ENCODE peak calls at places on chromosomes 16 and 17, in six cellular contexts. O, Q, U, H, G and F are unnamed samples.

GRCh38 chr16:24580665-24581064 is 41.3 kb downstream of the RBBP6 start:
- DNase-seq in O (no peak), Q (no peak), U (peak), H (no peak), G (no peak), F (peak)

GRCh38 chr17:1082579-1082978 is 85.7 kb downstream of the TIMM22 start:
- DNase-seq in O (no peak), Q (no peak), U (peak), H (no peak), G (no peak), F (no peak)

GRCh38 chr17:51435641-51436091 is 175.3 kb downstream of the UTP18 start:
- DNase-seq in O (peak), Q (peak), U (peak), H (peak), G (peak), F (no peak)

GRCh38 chr16:88303890-88304819 is 78.6 kb upstream of the ZNF469 start:
- DNase-seq in O (no peak), Q (no peak), U (peak), H (peak), G (no peak), F (peak)

GRCh38 chr16:67628216-67628615 is 16.7 kb upstream of the CARMIL2 start:
- DNase-seq in O (no peak), Q (no peak), U (no peak), H (no peak), G (no peak), F (no peak)

GRCh38 chr16:74743668-74744299 is 30.8 kb downstream of the FA2H start:
- DNase-seq in O (no peak), Q (no peak), U (peak), H (no peak), G (no peak), F (peak)

GRCh38 chr17:41048441-41048840 is 1.3 kb upstream of the KRTAP2-1 start:
- DNase-seq in O (no peak), Q (no peak), U (peak), H (peak), G (no peak), F (peak)

GRCh38 chr17:79356839-79357447 is 253.9 kb downstream of the RBFOX3 start:
- DNase-seq in O (no peak), Q (no peak), U (no peak), H (no peak), G (no peak), F (no peak)

GRCh38 chr17:80984749-80985148 is 6.9 kb upstream of the CHMP6 start:
- DNase-seq in O (peak), Q (peak), U (peak), H (peak), G (peak), F (peak)

GRCh38 chr17:40327735-40328385 is 18.9 kb downstream of the RARA start:
- DNase-seq in O (no peak), Q (no peak), U (no peak), H (no peak), G (no peak), F (no peak)

GRCh38 chr16:49532243-49532870 is 158.8 kb downstream of the C16orf78 start:
- DNase-seq in O (no peak), Q (no peak), U (no peak), H (peak), G (no peak), F (no peak)
- H2BK15ac ChIP-seq in O (no peak), Q (no peak), U (no peak), H (no peak), G (no peak), F (no peak)

GRCh38 chr16:66619534-66620418 is 15.3 kb downstream of the CMTM3 start:
- DNase-seq in O (no peak), Q (no peak), U (peak), H (peak), G (no peak), F (peak)

GRCh38 chr16:66621973-66622372 is 17.5 kb downstream of the CMTM3 start:
- DNase-seq in O (no peak), Q (no peak), U (no peak), H (no peak), G (no peak), F (no peak)

GRCh38 chr16:66620419-66620775 is 15.9 kb downstream of the CMTM3 start:
- DNase-seq in O (no peak), Q (no peak), U (no peak), H (no peak), G (no peak), F (peak)

GRCh38 chr16:66623755-66624154 is 19.3 kb downstream of the CMTM3 start:
- DNase-seq in O (no peak), Q (no peak), U (no peak), H (peak), G (no peak), F (no peak)

DNA sequence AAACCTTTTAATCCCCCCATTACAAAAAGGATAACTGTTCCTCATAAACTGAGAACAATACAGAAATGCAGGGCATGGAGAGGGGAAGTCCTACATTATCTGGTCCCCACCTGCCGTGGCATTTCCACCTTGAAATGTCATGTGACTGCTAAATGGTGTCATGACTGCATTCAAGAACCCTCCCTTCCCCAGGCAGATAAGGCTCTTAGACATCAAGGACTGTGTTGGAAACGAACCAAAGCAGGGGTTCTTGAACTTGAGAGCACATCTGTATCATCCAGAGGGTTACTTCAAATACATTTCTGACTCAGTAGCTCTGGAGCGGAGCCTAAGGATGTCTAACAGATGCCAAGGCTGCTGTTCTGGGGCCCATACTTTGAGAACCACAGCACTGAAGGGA is 18.4 kb downstream of the CMTM3 start:
- DNase-seq in O (no peak), Q (no peak), U (peak), H (peak), G (no peak), F (no peak)
- H2BK15ac ChIP-seq in O (no peak), Q (no peak), U (no peak), H (no peak), G (no peak), F (no peak)

DNA sequence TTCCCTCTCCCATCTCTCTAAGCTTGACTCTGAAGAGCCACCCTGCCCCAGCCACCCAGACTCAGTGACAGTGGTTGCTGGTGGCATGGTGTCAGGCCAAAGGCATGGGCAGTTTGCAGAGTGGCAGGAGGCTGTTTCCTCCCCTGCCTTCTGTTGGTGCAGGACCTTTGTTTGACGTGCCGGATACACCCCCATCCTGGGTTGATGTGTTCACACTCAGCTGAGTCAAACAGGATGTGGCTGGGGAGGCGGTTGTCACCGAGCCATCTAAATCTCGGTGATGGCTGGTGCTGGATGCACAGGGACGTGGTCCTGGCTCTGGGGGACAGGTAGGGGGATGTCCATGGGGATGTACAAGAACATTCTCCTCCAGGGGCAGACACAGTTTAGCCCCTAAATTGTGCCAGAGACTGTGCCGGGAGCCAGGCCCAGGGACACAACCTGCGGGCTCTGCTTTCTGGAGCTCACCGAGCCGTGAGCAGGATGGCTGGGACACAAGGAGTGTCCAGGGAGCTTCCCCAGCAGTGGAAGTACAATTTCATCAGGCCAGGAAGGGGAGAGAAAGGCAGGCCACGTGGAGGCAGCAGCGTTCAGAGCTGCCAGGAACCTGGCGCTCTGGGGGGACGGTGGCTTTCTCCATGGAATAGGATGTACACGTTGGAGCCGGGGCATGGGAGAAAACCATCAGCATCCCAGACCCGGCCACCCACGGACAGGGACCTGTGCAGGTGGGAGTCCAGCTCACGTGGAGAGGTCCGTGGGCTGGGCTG is 264.2 kb downstream of the SEC14L1 start:
- DNase-seq in O (no peak), Q (no peak), U (peak), H (no peak), G (no peak), F (peak)
- H2BK15ac ChIP-seq in O (no peak), Q (no peak), U (peak), H (no peak), G (no peak), F (no peak)

DNA sequence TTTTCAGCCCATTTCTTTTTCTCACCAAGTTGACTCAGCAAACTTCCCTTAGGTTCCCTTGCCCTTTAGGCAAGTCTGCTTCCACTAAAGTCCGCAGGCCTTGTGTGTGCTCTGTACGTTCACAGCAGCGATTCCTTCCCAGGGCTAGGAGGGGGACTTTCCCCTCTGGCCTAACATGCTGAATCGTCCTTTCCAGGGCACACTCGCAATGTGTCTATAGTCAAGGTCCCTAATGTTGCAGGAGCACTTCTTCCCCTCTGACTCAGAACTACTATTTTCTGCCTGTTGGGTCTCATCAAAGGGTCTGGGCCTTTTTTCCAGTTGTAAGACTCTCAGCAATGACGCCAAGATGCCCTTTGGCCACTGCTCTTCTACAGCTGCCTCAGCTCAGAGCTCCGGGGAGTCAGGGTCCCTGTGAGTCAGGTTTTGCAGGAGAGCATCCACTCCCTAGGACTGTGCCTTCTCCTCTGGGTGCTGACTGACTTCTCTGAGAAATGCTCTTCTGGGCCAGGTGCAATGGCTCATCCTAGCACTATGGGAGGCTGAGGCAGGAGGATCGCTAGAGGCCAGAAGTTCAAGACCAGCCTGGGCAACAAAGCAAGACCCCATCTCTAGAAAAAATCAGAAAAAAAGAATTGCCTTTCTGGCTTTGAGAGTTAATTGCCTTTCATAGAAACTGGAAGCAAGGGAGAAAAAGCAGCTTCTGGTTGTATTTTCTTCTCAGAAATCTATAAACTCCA is 64.4 kb upstream of the TBX2 start:
- DNase-seq in O (no peak), Q (no peak), U (peak), H (no peak), G (no peak), F (peak)
- H2BK15ac ChIP-seq in O (no peak), Q (no peak), U (peak), H (no peak), G (no peak), F (no peak)